ENCODE peak calls at places on chromosome 2, in eight cellular contexts. Y, B, A, E, P, Q, I and K are unnamed samples.

GRCh38 chr2:44549099-44549471 is 187.3 kb downstream of the CAMKMT start:
- DNase-seq in I (peak), A (peak), B (no peak), Q (no peak), E (no peak), P (peak), Y (no peak), K (no peak)

GRCh38 chr2:63057249-63058148 is 6.9 kb downstream of the OTX1 start:
- DNase-seq in B (no peak), Q (no peak), A (peak), I (no peak), E (no peak), Y (no peak), P (no peak), K (no peak)

GRCh38 chr2:75309596-75310290 is 110.4 kb upstream of the TACR1 start:
- DNase-seq in I (no peak), Y (no peak), E (no peak), Q (no peak), A (peak), B (no peak), P (no peak), K (no peak)

GRCh38 chr2:199366406-199366805 is 91.3 kb downstream of the SATB2 start:
- DNase-seq in B (no peak), Y (no peak), I (no peak), E (no peak), Q (no peak), A (no peak), P (no peak), K (no peak)

GRCh38 chr2:153871231-153872221 is at the start of gene GALNT13:
- DNase-seq in B (peak), Y (peak), Q (peak), A (no peak), E (peak), I (no peak), P (peak), K (no peak)

GRCh38 chr2:71935291-71935848 is 212.3 kb downstream of the CYP26B1 start:
- DNase-seq in B (peak), A (peak), P (no peak), Q (no peak), Y (peak), E (no peak), I (peak), K (no peak)

GRCh38 chr2:23533014-23533730 is 148.2 kb downstream of the KLHL29 start:
- DNase-seq in I (no peak), Q (no peak), B (no peak), Y (no peak), E (peak), A (no peak), P (no peak), K (no peak)

GRCh38 chr2:40511661-40512213 is 59.8 kb upstream of the SLC8A1 start:
- DNase-seq in I (peak), Q (no peak), B (no peak), E (no peak), P (no peak), A (peak), Y (no peak), K (no peak)

GRCh38 chr2:32622570-32623310 is 5.1 kb upstream of the TTC27 start:
- DNase-seq in Q (no peak), B (no peak), I (no peak), P (no peak), A (peak), E (no peak), Y (no peak), K (no peak)

GRCh38 chr2:26770986-26771586 is 7.0 kb downstream of the SLC35F6 start:
- DNase-seq in B (peak), P (no peak), Y (no peak), A (peak), E (no peak), Q (peak), I (peak), K (no peak)

GRCh38 chr2:109591236-109591635 is 22.5 kb downstream of the SEPTIN10 start:
- DNase-seq in Y (no peak), E (no peak), A (no peak), Q (no peak), B (no peak), I (no peak), P (no peak), K (no peak)

GRCh38 chr2:187478719-187479118 is 30.7 kb upstream of the CALCRL start:
- DNase-seq in B (no peak), E (no peak), I (no peak), Y (no peak), A (no peak), Q (no peak), P (no peak), K (no peak)

GRCh38 chr2:29066989-29067605 is 7.2 kb downstream of the PCARE start:
- DNase-seq in P (no peak), Y (no peak), B (no peak), Q (peak), E (no peak), I (no peak), A (no peak), K (no peak)

GRCh38 chr2:150596071-150596470 is 108.6 kb upstream of the RND3 start:
- DNase-seq in Q (no peak), Y (no peak), E (no peak), A (peak), P (peak), I (peak), B (no peak), K (no peak)

GRCh38 chr2:144671695-144672094 is 151.8 kb upstream of the ZEB2 start:
- DNase-seq in Y (no peak), I (no peak), P (no peak), Q (no peak), B (no peak), A (peak), E (no peak), K (no peak)

GRCh38 chr2:145769053-145769716 is 1249.3 kb upstream of the ZEB2 start:
- DNase-seq in A (no peak), I (no peak), P (no peak), Q (no peak), Y (no peak), E (no peak), B (no peak), K (no peak)

GRCh38 chr2:18373081-18373480 is 187.4 kb downstream of the RDH14 start:
- DNase-seq in A (no peak), E (no peak), P (no peak), B (no peak), I (no peak), Y (no peak), Q (no peak), K (no peak)

GRCh38 chr2:33275689-33276444 is 200.6 kb upstream of the RASGRP3 start:
- DNase-seq in E (no peak), Q (peak), I (peak), P (peak), A (peak), B (no peak), Y (no peak), K (no peak)

GRCh38 chr2:86397989-86398388 is 43.2 kb upstream of the KDM3A start:
- DNase-seq in Q (no peak), P (no peak), E (no peak), Y (no peak), A (no peak), I (no peak), B (no peak), K (no peak)

GRCh38 chr2:128408349-128409305 is 90.0 kb upstream of the HS6ST1 start:
- DNase-seq in P (no peak), E (no peak), I (peak), B (no peak), A (peak), Q (no peak), Y (peak), K (peak)

GRCh38 chr2:190511104-190511503 is 23.4 kb downstream of the NEMP2 start:
- DNase-seq in I (no peak), Y (no peak), P (no peak), E (no peak), Q (no peak), A (peak), B (no peak), K (no peak)

GRCh38 chr2:169946092-169946491 is 118.8 kb downstream of the UBR3 start:
- DNase-seq in Q (no peak), P (no peak), A (no peak), Y (no peak), B (no peak), I (no peak), E (no peak), K (no peak)

GRCh38 chr2:3535794-3536681 is 16.7 kb upstream of the ADI1 start:
- DNase-seq in I (peak), Y (no peak), A (peak), B (peak), Q (peak), E (no peak), P (peak), K (no peak)

GRCh38 chr2:133705287-133705686 is 137.0 kb upstream of the NCKAP5 start:
- DNase-seq in Q (no peak), A (no peak), P (no peak), B (no peak), Y (no peak), E (no peak), I (no peak), K (no peak)

GRCh38 chr2:60899230-60899891 is 18.0 kb downstream of the REL start:
- DNase-seq in Q (no peak), A (no peak), B (no peak), Y (no peak), I (no peak), E (no peak), P (no peak), K (no peak)

GRCh38 chr2:168920504-168921157 is 19.5 kb downstream of the G6PC2 start:
- DNase-seq in A (peak), I (no peak), Q (no peak), P (no peak), B (no peak), Y (no peak), E (no peak), K (no peak)

GRCh38 chr2:238352361-238352760 is 32.0 kb downstream of the TRAF3IP1 start:
- DNase-seq in Y (no peak), A (no peak), P (no peak), Q (no peak), B (no peak), I (no peak), E (no peak), K (no peak)

GRCh38 chr2:177908182-177908581 is 164.4 kb downstream of the PDE11A start:
- DNase-seq in I (no peak), E (no peak), Y (no peak), B (no peak), P (no peak), A (no peak), Q (no peak), K (no peak)

GRCh38 chr2:41909584-41909983 is 138.2 kb upstream of the PKDCC start:
- DNase-seq in Q (no peak), P (no peak), E (no peak), B (no peak), Y (no peak), A (no peak), I (no peak), K (no peak)

GRCh38 chr2:56168163-56168562 is 15.6 kb upstream of the CCDC85A start:
- DNase-seq in A (no peak), I (no peak), E (no peak), B (no peak), Y (no peak), P (no peak), Q (no peak), K (no peak)

GRCh38 chr2:127661949-127662510 is 13.3 kb downstream of the LIMS2 start:
- DNase-seq in Q (no peak), B (no peak), Y (peak), I (no peak), P (no peak), A (peak), E (no peak), K (no peak)

GRCh38 chr2:239477606-239478005 is 76.8 kb upstream of the HDAC4 start:
- DNase-seq in I (no peak), P (no peak), Y (no peak), B (no peak), Q (no peak), A (no peak), E (no peak), K (no peak)

GRCh38 chr2:138831154-138831553 is 51.0 kb upstream of the NXPH2 start:
- DNase-seq in Q (no peak), I (no peak), E (no peak), B (no peak), A (no peak), P (no peak), Y (no peak), K (no peak)

GRCh38 chr2:138827426-138828054 is 47.4 kb upstream of the NXPH2 start:
- DNase-seq in I (peak), Q (peak), B (peak), P (peak), Y (no peak), A (peak), E (no peak), K (no peak)

GRCh38 chr2:138831691-138832090 is 51.5 kb upstream of the NXPH2 start:
- DNase-seq in Y (no peak), B (no peak), E (no peak), I (no peak), P (no peak), Q (no peak), A (no peak), K (no peak)

GRCh38 chr2:138830547-138830946 is 50.4 kb upstream of the NXPH2 start:
- DNase-seq in Q (no peak), I (no peak), B (no peak), Y (no peak), P (no peak), E (no peak), A (no peak), K (no peak)

GRCh38 chr2:138829326-138829725 is 49.1 kb upstream of the NXPH2 start:
- DNase-seq in P (no peak), I (no peak), Q (peak), Y (no peak), A (peak), B (peak), E (peak), K (no peak)
- TF ChIP-seq CTCF in P (peak), I (no peak), Q (no peak), Y (peak), A (no peak), B (peak), E (no peak), K (peak)

GRCh38 chr2:54691439-54692135 is 31.9 kb upstream of the EML6 start:
- DNase-seq in A (no peak), Q (peak), Y (no peak), I (no peak), B (no peak), E (no peak), P (no peak), K (no peak)
- TF ChIP-seq CTCF in A (no peak), Q (no peak), Y (no peak), I (no peak), B (no peak), E (no peak), P (no peak), K (no peak)

GRCh38 chr2:235669983-235670962 is 176.4 kb downstream of the AGAP1 start:
- DNase-seq in B (peak), P (no peak), I (peak), A (peak), Q (peak), E (peak), Y (peak), K (peak)
- TF ChIP-seq CTCF in B (peak), P (peak), I (peak), A (peak), Q (no peak), E (peak), Y (peak), K (peak)

GRCh38 chr2:98822301-98823164 is 91.6 kb upstream of the MGAT4A start:
- DNase-seq in Y (peak), Q (peak), B (no peak), E (peak), P (no peak), A (peak), I (no peak), K (no peak)
- TF ChIP-seq CTCF in Y (peak), Q (no peak), B (peak), E (peak), P (peak), A (no peak), I (peak), K (peak)

DNA sequence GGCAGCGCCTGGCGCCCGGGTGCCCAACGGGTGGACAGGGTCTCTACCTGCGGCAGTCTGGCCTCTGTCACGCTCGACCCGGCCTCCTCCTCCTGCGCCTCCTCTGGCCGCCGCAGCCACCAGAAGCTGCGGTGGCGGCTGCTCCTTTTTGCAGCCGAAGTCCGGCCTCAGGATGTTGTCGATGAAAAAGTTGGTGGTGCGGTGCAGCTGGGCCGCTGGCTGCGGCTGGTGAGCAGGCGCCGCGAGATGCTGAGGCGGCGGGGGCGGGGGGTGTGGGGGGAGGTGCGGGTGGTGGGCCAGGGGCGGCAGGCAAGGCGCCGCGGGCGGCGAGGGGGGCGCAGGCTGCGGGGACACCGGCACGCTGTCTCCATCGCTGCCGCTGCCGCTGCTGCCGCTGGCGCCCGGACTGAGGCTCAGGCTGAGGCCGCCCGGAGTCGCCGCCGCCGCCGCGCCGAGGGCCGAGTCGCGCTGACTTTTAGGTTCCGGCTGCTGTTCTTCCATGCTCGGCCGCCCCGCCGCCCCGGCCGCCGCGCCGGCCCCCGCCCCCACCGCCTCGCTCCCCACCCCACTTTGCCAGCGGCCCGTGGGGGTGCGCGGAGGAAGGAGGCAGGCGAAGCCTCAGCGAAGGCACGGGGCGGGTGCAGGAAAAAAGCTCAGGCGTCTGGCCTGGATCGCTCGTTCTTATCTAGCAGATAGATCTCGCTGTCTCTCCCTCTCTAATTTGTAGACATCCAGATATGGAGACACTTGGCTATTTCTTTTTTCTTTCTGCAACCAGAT is 591 bp downstream of the EN1 start:
- DNase-seq in Q (no peak), E (peak), Y (no peak), I (no peak), P (no peak), B (no peak), A (peak), K (peak)
- TF ChIP-seq CTCF in Q (no peak), E (no peak), Y (no peak), I (no peak), P (no peak), B (no peak), A (no peak), K (no peak)

DNA sequence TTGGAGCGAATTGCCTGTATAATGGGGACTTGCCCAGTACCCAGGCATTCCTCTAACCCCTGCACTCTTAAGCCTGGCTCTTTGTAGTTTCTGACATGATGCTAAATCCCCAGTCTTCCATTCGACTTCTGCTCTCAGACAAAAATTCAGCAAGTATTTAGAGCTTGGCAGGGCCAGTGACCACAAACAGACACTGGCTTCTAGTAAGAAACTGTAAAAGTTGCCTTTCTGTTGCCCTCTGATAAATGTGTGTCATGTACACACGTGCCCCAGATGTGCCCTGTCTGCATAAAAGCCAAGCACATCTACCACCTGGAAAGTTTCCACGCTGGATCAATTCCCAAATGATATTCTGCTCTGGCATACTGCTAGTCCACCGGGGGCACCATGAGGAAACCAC is 18.0 kb downstream of the PAX3 start:
- DNase-seq in Q (no peak), A (peak), P (no peak), I (no peak), E (no peak), Y (no peak), B (no peak), K (no peak)
- TF ChIP-seq CTCF in Q (no peak), A (no peak), P (peak), I (no peak), E (no peak), Y (no peak), B (no peak), K (no peak)

DNA sequence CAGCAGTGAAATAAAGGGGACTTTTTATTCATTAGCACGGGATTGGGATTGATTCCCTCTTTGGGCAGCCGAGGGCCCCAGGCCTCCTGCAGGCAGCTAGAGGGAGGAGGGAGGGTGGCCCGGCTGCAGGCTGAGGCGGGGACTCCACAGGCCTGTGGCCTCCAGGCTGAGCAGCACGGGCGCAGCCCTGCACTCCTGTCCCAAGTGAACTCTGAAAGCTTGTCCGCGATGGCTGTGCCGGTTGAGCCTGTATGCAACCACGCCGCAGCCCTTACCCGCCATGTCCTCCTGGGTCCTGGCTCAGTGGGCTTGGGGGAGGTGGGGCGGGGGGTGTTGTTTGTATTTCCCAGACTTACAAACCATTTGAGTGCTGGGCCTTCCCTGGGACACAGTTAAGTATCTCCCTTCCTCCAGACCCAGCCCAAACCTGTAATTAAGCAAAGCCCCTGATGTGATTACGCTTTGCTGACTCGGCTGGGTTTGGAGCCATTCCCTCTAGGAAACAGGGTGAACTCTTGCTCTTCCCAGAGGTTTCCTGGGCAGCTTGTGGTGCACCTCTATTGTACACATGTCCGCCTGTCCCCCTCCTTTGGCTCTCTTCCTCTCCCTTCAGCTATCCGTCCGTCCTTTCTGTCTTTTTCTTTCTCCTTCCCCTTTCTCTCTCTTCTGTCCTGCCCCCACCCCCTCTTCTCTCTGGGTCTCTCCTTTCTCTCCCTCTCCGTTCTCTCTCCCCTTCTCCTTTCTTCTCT is 5.3 kb downstream of the GLI2 start:
- DNase-seq in P (no peak), E (peak), Y (no peak), Q (no peak), B (peak), I (no peak), A (no peak), K (peak)
- TF ChIP-seq CTCF in P (no peak), E (no peak), Y (no peak), Q (no peak), B (no peak), I (no peak), A (no peak), K (no peak)

GRCh38 chr2:31413876-31414550 is 529 bp downstream of the XDH start:
- DNase-seq in Y (no peak), B (no peak), Q (no peak), I (no peak), P (no peak), E (no peak), A (peak), K (no peak)
- TF ChIP-seq CTCF in Y (no peak), B (peak), Q (no peak), I (no peak), P (peak), E (peak), A (no peak), K (peak)

GRCh38 chr2:64653174-64654062 is at the start of gene SERTAD2:
- DNase-seq in A (peak), Y (peak), B (peak), Q (peak), E (peak), P (peak), I (peak), K (peak)
- TF ChIP-seq CTCF in A (no peak), Y (peak), B (no peak), Q (no peak), E (no peak), P (no peak), I (no peak), K (no peak)